ENCODE peak calls at places on chromosomes 4 and X, in five cellular contexts. O is psoas muscle, B is C1 segment of cervical spinal cord, E is A673, J is RKO. R is an unnamed sample.

GRCh38 chr4:24686866-24687672 is 102.7 kb upstream of the DHX15 start:
- DNase-seq in J (peak), O (no peak), E (peak), B (no peak), R (peak)

GRCh38 chr4:187125062-187125461 is 401.4 kb upstream of the FAT1 start:
- DNase-seq in B (no peak), E (no peak), O (no peak), J (no peak), R (no peak)

GRCh38 chr4:124931050-124931449 is 218.5 kb upstream of the ANKRD50 start:
- DNase-seq in B (no peak), O (no peak), J (no peak), E (no peak), R (no peak)

GRCh38 chr4:119209077-119209476 is 3.4 kb upstream of the USP53 start:
- DNase-seq in O (no peak), J (peak), B (no peak), E (peak), R (peak)

GRCh38 chr4:78543424-78544238 is 7.9 kb upstream of the ANXA3 start:
- DNase-seq in B (no peak), J (no peak), O (no peak), E (no peak), R (no peak)

GRCh38 chr4:151173751-151174325 is 74.4 kb downstream of the RPS3A start:
- DNase-seq in O (peak), J (no peak), E (no peak), B (no peak), R (no peak)

GRCh38 chr4:124334119-124334518 is 378.4 kb downstream of the ANKRD50 start:
- DNase-seq in B (no peak), E (peak), O (no peak), J (peak), R (peak)

GRCh38 chr4:148441624-148441985 is 609 bp downstream of the NR3C2 start:
- DNase-seq in E (no peak), J (no peak), O (no peak), B (no peak), R (peak)

GRCh38 chr4:167021545-167022155 is 212.6 kb downstream of the SPOCK3 start:
- DNase-seq in J (peak), E (peak), O (peak), B (no peak), R (peak)

GRCh38 chr4:108840426-108840975 is 77.6 kb upstream of the ETNPPL start:
- DNase-seq in J (no peak), O (no peak), E (no peak), B (no peak), R (no peak)

GRCh38 chr4:1031346-1031745 is 19.9 kb downstream of the FGFRL1 start:
- DNase-seq in J (no peak), E (no peak), O (no peak), B (no peak), R (no peak)

GRCh38 chr4:87117051-87117729 is 103.2 kb downstream of the KLHL8 start:
- DNase-seq in E (no peak), B (no peak), J (no peak), O (no peak), R (peak)

GRCh38 chr4:166165829-166166420 is 292.9 kb downstream of the TLL1 start:
- DNase-seq in J (peak), B (no peak), O (no peak), E (peak), R (peak)

GRCh38 chr4:32462944-32463343 is 1742.8 kb downstream of the PCDH7 start:
- DNase-seq in O (no peak), B (no peak), E (peak), J (no peak), R (no peak)

GRCh38 chr4:2256781-2257191 is 5.1 kb downstream of the MXD4 start:
- DNase-seq in J (no peak), E (no peak), O (peak), B (no peak), R (no peak)

GRCh38 chr4:176587920-176588319 is 204.8 kb downstream of the VEGFC start:
- DNase-seq in E (no peak), O (no peak), B (no peak), J (no peak), R (no peak)

GRCh38 chrX:135481696-135482179 is 38.7 kb upstream of the INTS6L start:
- DNase-seq in E (no peak), O (no peak), J (no peak), B (no peak), R (no peak)

GRCh38 chrX:105694839-105695238 is 127.5 kb upstream of the NRK start:
- DNase-seq in B (no peak), E (no peak), J (no peak), O (no peak), R (peak)

GRCh38 chrX:2464677-2465166 is 36.1 kb downstream of the DHRSX start:
- DNase-seq in O (no peak), E (peak), B (no peak), J (peak), R (peak)

GRCh38 chr4:128286474-128287158 is 997 bp downstream of the PGRMC2 start:
- DNase-seq in J (peak), O (no peak), B (no peak), E (peak), R (no peak)

GRCh38 chrX:87067795-87068194 is 449.8 kb upstream of the KLHL4 start:
- DNase-seq in J (no peak), O (no peak), B (no peak), E (no peak), R (no peak)

GRCh38 chrX:45850197-45850774 is 649.6 kb upstream of the DIPK2B start:
- DNase-seq in O (no peak), E (peak), J (peak), B (no peak), R (peak)